ENCODE peak calls at places on chromosomes 3 and 15, in seven cellular contexts. M is AG08395, A is GM19239, S is iris pigment epithelial cell, B is EL, G is brain microvascular endothelial cell, K is cardiac fibroblast. E is an unnamed sample.

GRCh38 chr3:52112056-52112455 is 42.2 kb downstream of the POC1A start:
- DNase-seq in A (no peak), G (no peak), M (no peak), B (no peak), K (no peak), S (no peak), E (no peak)

GRCh38 chr3:119571688-119572087 is 7.6 kb upstream of the ADPRH start:
- DNase-seq in B (no peak), A (no peak), M (no peak), S (no peak), K (no peak), G (no peak), E (no peak)

GRCh38 chr3:9810846-9811245 is 784 bp downstream of the TTLL3 start:
- DNase-seq in G (no peak), M (peak; percentile 25), K (no peak), B (no peak), A (no peak), S (no peak), E (no peak)

GRCh38 chr3:148729656-148730055 is 32.0 kb downstream of the AGTR1 start:
- DNase-seq in G (no peak), B (no peak), A (no peak), S (no peak), M (no peak), K (peak; percentile 11), E (no peak)

GRCh38 chr3:185316740-185317407 is 46.1 kb upstream of the MAP3K13 start:
- DNase-seq in M (no peak), B (peak; percentile 48), G (peak; percentile 40), S (peak; percentile 86), K (peak; percentile 93), A (no peak), E (no peak)

GRCh38 chr15:35308802-35309201 is 223.7 kb upstream of the NANOGP8 start:
- DNase-seq in S (peak; percentile 99), A (no peak), K (peak; percentile 93), G (peak; percentile 90), M (peak; percentile 72), B (peak; percentile 92), E (peak; percentile 76)

GRCh38 chr3:53236112-53236841 is 19.5 kb downstream of the TKT start:
- DNase-seq in S (peak; percentile 95), G (peak; percentile 82), B (peak; percentile 93), A (no peak), K (peak; percentile 90), M (peak; percentile 92), E (peak; percentile 69)

GRCh38 chr3:128698211-128699011 is 27.6 kb upstream of the RAB7A start:
- DNase-seq in S (peak; percentile 12), K (no peak), G (no peak), M (peak; percentile 72), A (no peak), B (peak; percentile 39), E (peak; percentile 56)

GRCh38 chr3:61173685-61174084 is 77.6 kb downstream of the FHIT start:
- DNase-seq in A (no peak), M (no peak), K (no peak), G (peak; percentile 14), B (no peak), S (peak; percentile 1), E (peak; percentile 16)

GRCh38 chr3:40581166-40581565 is 56.4 kb downstream of the ZNF621 start:
- DNase-seq in B (no peak), M (no peak), A (no peak), K (peak; percentile 13), S (no peak), G (no peak), E (no peak)

GRCh38 chr3:14775574-14775973 is 43.2 kb upstream of the FGD5 start:
- DNase-seq in M (no peak), S (no peak), G (no peak), A (no peak), B (no peak), K (no peak), E (no peak)

GRCh38 chr15:87564666-87565065 is 691.9 kb downstream of the NTRK3 start:
- DNase-seq in K (no peak), S (no peak), B (no peak), G (no peak), M (no peak), A (no peak), E (no peak)

GRCh38 chr15:92521624-92522008 is 127.9 kb downstream of the ST8SIA2 start:
- DNase-seq in G (peak; percentile 83), B (peak; percentile 49), K (peak; percentile 69), A (peak; percentile 26), S (peak; percentile 67), M (peak; percentile 87), E (peak; percentile 87)

GRCh38 chr15:42921049-42921731 is 612 bp upstream of the TTBK2 start:
- DNase-seq in A (no peak), K (peak; percentile 33), M (peak; percentile 5), S (peak; percentile 24), G (peak; percentile 7), B (peak; percentile 48), E (peak; percentile 20)

GRCh38 chr15:67406257-67406861 is 114.6 kb upstream of the C15orf61 start:
- DNase-seq in B (peak; percentile 18), G (peak; percentile 24), K (peak; percentile 14), M (no peak), A (no peak), S (peak; percentile 12), E (no peak)